ENCODE peak calls at places on chromosomes 12 and 14, in nine cellular contexts. One of them, this sample, is unnamed.

GRCh38 chr12:29921307-29921706 is 137.6 kb upstream of the TMTC1 start:
- DNase-seq in transverse colon: no peak
- DNase-seq in heart left ventricle: no peak
- DNase-seq in stomach: no peak
- DNase-seq in Peyer's patch: no peak
- DNase-seq in HepG2: peak
- DNase-seq in sigmoid colon: no peak
- DNase-seq in A549: no peak
- DNase-seq in thyroid gland: no peak
- DNase-seq in this sample: no peak

GRCh38 chr12:115867854-115868253 is 409.6 kb downstream of the MED13L start:
- DNase-seq in thyroid gland: no peak
- DNase-seq in transverse colon: no peak
- DNase-seq in Peyer's patch: no peak
- DNase-seq in A549: no peak
- DNase-seq in sigmoid colon: no peak
- DNase-seq in heart left ventricle: no peak
- DNase-seq in HepG2: no peak
- DNase-seq in stomach: no peak
- DNase-seq in this sample: no peak

GRCh38 chr14:99237288-99237687 is 34.7 kb downstream of the BCL11B start:
- DNase-seq in Peyer's patch: no peak
- DNase-seq in sigmoid colon: no peak
- DNase-seq in transverse colon: no peak
- DNase-seq in heart left ventricle: no peak
- DNase-seq in A549: no peak
- DNase-seq in HepG2: no peak
- DNase-seq in thyroid gland: no peak
- DNase-seq in stomach: no peak
- DNase-seq in this sample: no peak

GRCh38 chr12:31342314-31342713 is 16.4 kb upstream of the SINHCAF start:
- DNase-seq in sigmoid colon: no peak
- DNase-seq in heart left ventricle: no peak
- DNase-seq in A549: no peak
- DNase-seq in Peyer's patch: no peak
- DNase-seq in thyroid gland: no peak
- DNase-seq in HepG2: no peak
- DNase-seq in stomach: no peak
- DNase-seq in transverse colon: no peak
- DNase-seq in this sample: no peak

GRCh38 chr12:4044101-4044500 is 170.9 kb upstream of the PARP11 start:
- DNase-seq in A549: no peak
- DNase-seq in sigmoid colon: no peak
- DNase-seq in transverse colon: no peak
- DNase-seq in stomach: no peak
- DNase-seq in thyroid gland: no peak
- DNase-seq in Peyer's patch: no peak
- DNase-seq in heart left ventricle: no peak
- DNase-seq in HepG2: no peak
- DNase-seq in this sample: no peak

GRCh38 chr12:80041691-80042090 is 57.6 kb upstream of the OTOGL start:
- DNase-seq in Peyer's patch: no peak
- DNase-seq in A549: no peak
- DNase-seq in heart left ventricle: no peak
- DNase-seq in stomach: no peak
- DNase-seq in transverse colon: no peak
- DNase-seq in thyroid gland: no peak
- DNase-seq in HepG2: no peak
- DNase-seq in sigmoid colon: no peak
- DNase-seq in this sample: no peak

GRCh38 chr14:61264699-61265098 is 16.4 kb downstream of the TMEM30B start:
- DNase-seq in thyroid gland: no peak
- DNase-seq in heart left ventricle: no peak
- DNase-seq in sigmoid colon: no peak
- DNase-seq in A549: no peak
- DNase-seq in transverse colon: no peak
- DNase-seq in HepG2: no peak
- DNase-seq in Peyer's patch: no peak
- DNase-seq in stomach: no peak
- DNase-seq in this sample: no peak

GRCh38 chr12:91224411-91224810 is 41.8 kb upstream of the DCN start:
- DNase-seq in HepG2: no peak
- DNase-seq in sigmoid colon: no peak
- DNase-seq in stomach: no peak
- DNase-seq in Peyer's patch: no peak
- DNase-seq in A549: no peak
- DNase-seq in heart left ventricle: no peak
- DNase-seq in transverse colon: no peak
- DNase-seq in thyroid gland: no peak
- DNase-seq in this sample: no peak

GRCh38 chr14:71049435-71050147 is 142.3 kb downstream of the PCNX1 start:
- DNase-seq in stomach: no peak
- DNase-seq in HepG2: no peak
- DNase-seq in sigmoid colon: no peak
- DNase-seq in A549: no peak
- DNase-seq in heart left ventricle: no peak
- DNase-seq in Peyer's patch: no peak
- DNase-seq in thyroid gland: no peak
- DNase-seq in transverse colon: no peak
- DNase-seq in this sample: no peak

GRCh38 chr12:105267711-105268110 is 31.7 kb upstream of the APPL2 start:
- DNase-seq in thyroid gland: no peak
- DNase-seq in A549: no peak
- DNase-seq in HepG2: no peak
- DNase-seq in transverse colon: no peak
- DNase-seq in Peyer's patch: no peak
- DNase-seq in heart left ventricle: no peak
- DNase-seq in sigmoid colon: no peak
- DNase-seq in stomach: no peak
- DNase-seq in this sample: no peak

GRCh38 chr12:68835333-68835908 is 27.4 kb downstream of the MDM2 start:
- DNase-seq in stomach: no peak
- DNase-seq in sigmoid colon: no peak
- DNase-seq in A549: no peak
- DNase-seq in Peyer's patch: no peak
- DNase-seq in HepG2: no peak
- DNase-seq in thyroid gland: no peak
- DNase-seq in heart left ventricle: no peak
- DNase-seq in transverse colon: no peak
- DNase-seq in this sample: no peak
- TF ChIP-seq POLR2A in stomach: no peak
- TF ChIP-seq POLR2A in sigmoid colon: no peak
- TF ChIP-seq POLR2A in A549: no peak
- TF ChIP-seq POLR2A in Peyer's patch: no peak
- TF ChIP-seq POLR2A in HepG2: no peak
- TF ChIP-seq POLR2A in thyroid gland: no peak
- TF ChIP-seq POLR2A in heart left ventricle: no peak
- TF ChIP-seq POLR2A in transverse colon: no peak
- TF ChIP-seq POLR2A in this sample: no peak

DNA sequence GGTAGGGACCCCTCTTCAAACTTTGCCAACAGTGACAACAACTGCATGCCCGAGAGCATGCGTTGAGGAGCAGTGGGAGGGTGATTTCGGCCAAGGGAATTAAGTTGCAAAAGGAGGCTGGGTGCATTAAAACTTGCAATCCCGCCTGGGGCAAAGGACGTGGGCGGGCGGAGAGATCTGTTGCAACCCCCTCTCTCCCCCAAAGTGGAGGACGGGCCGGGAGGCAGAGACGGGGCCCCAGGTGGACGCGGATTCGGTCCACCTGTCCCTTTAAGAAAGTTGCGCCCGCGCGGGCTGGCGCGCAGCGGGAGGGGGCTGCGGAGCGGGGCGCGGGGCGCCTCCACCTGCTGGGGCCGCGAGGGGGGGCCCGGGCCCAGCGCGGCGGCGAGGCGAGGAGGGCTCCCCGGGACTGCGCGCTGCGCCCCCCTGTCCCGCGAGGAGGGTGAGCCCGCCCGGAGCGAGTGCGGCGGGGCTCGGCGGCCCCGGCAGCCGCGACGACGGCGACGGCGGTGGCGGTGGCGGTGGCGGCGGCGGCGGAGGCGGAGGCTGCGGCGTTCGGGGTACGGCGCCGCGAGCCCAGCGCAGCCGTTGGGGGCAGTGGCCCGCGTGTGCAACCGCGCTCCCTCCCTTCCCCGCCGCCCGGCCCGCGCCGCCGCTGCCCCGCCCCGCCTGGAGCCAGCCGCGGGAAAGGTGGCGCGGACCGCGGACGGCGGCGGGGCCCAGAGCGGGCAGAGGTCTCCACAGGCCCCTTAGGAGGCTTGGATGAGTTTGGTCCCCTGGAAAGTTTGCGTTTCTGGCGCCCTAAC is 560 bp upstream of the FOXN4 start:
- DNase-seq in Peyer's patch: no peak
- DNase-seq in sigmoid colon: no peak
- DNase-seq in HepG2: no peak
- DNase-seq in heart left ventricle: no peak
- DNase-seq in transverse colon: no peak
- DNase-seq in A549: no peak
- DNase-seq in thyroid gland: no peak
- DNase-seq in stomach: no peak
- DNase-seq in this sample: no peak
- H3K4me3 ChIP-seq in Peyer's patch: peak
- H3K4me3 ChIP-seq in sigmoid colon: peak
- H3K4me3 ChIP-seq in HepG2: peak
- H3K4me3 ChIP-seq in heart left ventricle: peak
- H3K4me3 ChIP-seq in transverse colon: peak
- H3K4me3 ChIP-seq in A549: peak
- H3K4me3 ChIP-seq in thyroid gland: peak
- H3K4me3 ChIP-seq in stomach: peak
- H3K4me3 ChIP-seq in this sample: peak

GRCh38 chr14:77040309-77040994 is 11.9 kb upstream of the IRF2BPL start:
- DNase-seq in stomach: peak
- DNase-seq in A549: peak
- DNase-seq in sigmoid colon: peak
- DNase-seq in transverse colon: peak
- DNase-seq in heart left ventricle: peak
- DNase-seq in HepG2: peak
- DNase-seq in thyroid gland: peak
- DNase-seq in Peyer's patch: peak
- DNase-seq in this sample: peak
- TF ChIP-seq POLR2A in stomach: no peak
- TF ChIP-seq POLR2A in A549: no peak
- TF ChIP-seq POLR2A in sigmoid colon: no peak
- TF ChIP-seq POLR2A in transverse colon: no peak
- TF ChIP-seq POLR2A in heart left ventricle: peak
- TF ChIP-seq POLR2A in HepG2: peak
- TF ChIP-seq POLR2A in thyroid gland: no peak
- TF ChIP-seq POLR2A in Peyer's patch: no peak
- TF ChIP-seq POLR2A in this sample: no peak

DNA sequence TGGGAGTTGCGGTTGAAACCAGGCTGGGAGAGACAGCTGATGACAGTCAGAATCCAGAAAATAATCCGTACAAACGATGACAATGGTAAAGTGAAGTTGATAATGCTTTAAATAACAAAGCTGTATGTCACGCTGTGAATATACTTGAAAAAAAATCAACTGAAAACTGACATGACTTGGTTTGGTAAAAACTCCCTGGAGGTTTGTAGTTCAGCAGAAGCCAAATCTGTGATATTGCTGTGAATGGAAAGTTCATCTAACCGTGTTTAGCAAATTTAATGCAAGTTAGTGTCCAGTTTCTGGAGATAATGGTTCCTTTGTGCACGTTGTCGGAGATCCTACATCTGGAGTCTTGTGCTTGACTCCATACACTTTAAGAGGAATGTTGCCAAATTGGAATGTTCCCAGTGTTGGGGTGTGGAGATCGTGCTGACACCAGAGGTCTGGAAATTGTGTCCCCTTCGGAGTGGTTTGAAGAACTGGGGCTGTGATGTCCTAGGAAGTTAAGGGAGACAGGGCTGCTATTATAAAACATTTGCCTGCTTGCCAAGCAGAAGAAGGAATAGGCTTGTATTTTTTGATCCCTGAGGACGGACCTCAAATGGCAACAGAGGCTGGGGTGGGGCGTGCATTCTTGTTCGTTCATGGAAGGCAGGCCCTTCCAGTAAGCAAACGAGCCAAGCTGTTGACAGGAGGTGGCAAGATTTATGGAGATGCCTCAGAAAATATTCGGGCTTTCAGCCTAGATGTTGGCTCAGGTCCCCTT is 30.6 kb downstream of the PPFIBP1 start:
- DNase-seq in stomach: no peak
- DNase-seq in sigmoid colon: peak
- DNase-seq in HepG2: no peak
- DNase-seq in A549: peak
- DNase-seq in thyroid gland: peak
- DNase-seq in transverse colon: peak
- DNase-seq in heart left ventricle: peak
- DNase-seq in Peyer's patch: no peak
- DNase-seq in this sample: peak
- H3K4me3 ChIP-seq in stomach: no peak
- H3K4me3 ChIP-seq in sigmoid colon: peak
- H3K4me3 ChIP-seq in HepG2: no peak
- H3K4me3 ChIP-seq in A549: no peak
- H3K4me3 ChIP-seq in thyroid gland: no peak
- H3K4me3 ChIP-seq in transverse colon: no peak
- H3K4me3 ChIP-seq in heart left ventricle: no peak
- H3K4me3 ChIP-seq in Peyer's patch: no peak
- H3K4me3 ChIP-seq in this sample: peak